ENCODE peak calls at places on chromosomes 13 and 19, in seven cellular contexts. Y is G401; U is CD4-positive, alpha-beta memory T cell; T is WERI-Rb-1; S is nephron progenitor cell; V is lung microvascular endothelial cell; L is NCI-H748 treated with DMSO at 0.1 percent for 48 hours. Z is an unnamed sample.

GRCh38 chr13:36986462-36987240 is 12.5 kb downstream of the ALG5 start:
- DNase-seq in Y (no peak), U (no peak), T (no peak), S (no peak), V (peak), L (no peak), Z (no peak)

GRCh38 chr13:27728271-27728670 is 64.0 kb upstream of the GSX1 start:
- DNase-seq in Y (peak), U (no peak), T (no peak), S (peak), V (peak), L (no peak), Z (no peak)

GRCh38 chr13:30371649-30372265 is 50.5 kb upstream of the UBE2L5 start:
- DNase-seq in Y (no peak), U (peak), T (no peak), S (no peak), V (peak), L (no peak), Z (peak)

GRCh38 chr13:64755961-64756360 is 2474.2 kb downstream of the PCDH9 start:
- DNase-seq in Y (no peak), U (no peak), T (no peak), S (no peak), V (no peak), L (no peak), Z (no peak)

GRCh38 chr19:49799798-49800376 is 13.2 kb downstream of the FUZ start:
- DNase-seq in Y (peak), U (no peak), T (peak), S (no peak), V (no peak), L (no peak), Z (no peak)

GRCh38 chr13:71860547-71861131 is 6.4 kb downstream of the DACH1 start:
- DNase-seq in Y (no peak), U (no peak), T (no peak), S (no peak), V (no peak), L (peak), Z (no peak)

GRCh38 chr13:32432856-32433255 is 4.9 kb upstream of the N4BP2L1 start:
- DNase-seq in Y (no peak), U (no peak), T (no peak), S (no peak), V (peak), L (no peak), Z (no peak)

GRCh38 chr13:28471408-28471807 is 23.5 kb downstream of the FLT1 start:
- DNase-seq in Y (no peak), U (no peak), T (no peak), S (no peak), V (no peak), L (no peak), Z (no peak)

GRCh38 chr19:21148681-21149080 is 6.8 kb downstream of the ZNF431 start:
- DNase-seq in Y (no peak), U (no peak), T (no peak), S (no peak), V (no peak), L (no peak), Z (no peak)

GRCh38 chr19:48424694-48425219 is 21.0 kb upstream of the GRWD1 start:
- DNase-seq in Y (no peak), U (no peak), T (no peak), S (no peak), V (peak), L (no peak), Z (no peak)

GRCh38 chr13:50645092-50645491 is 198.4 kb downstream of the DLEU7 start:
- DNase-seq in Y (no peak), U (no peak), T (no peak), S (no peak), V (peak), L (no peak), Z (no peak)

GRCh38 chr13:95229855-95230254 is 71.4 kb downstream of the ABCC4 start:
- DNase-seq in Y (no peak), U (no peak), T (no peak), S (no peak), V (no peak), L (no peak), Z (no peak)

GRCh38 chr13:50197705-50198104 is 182.5 kb downstream of the KCNRG start:
- DNase-seq in Y (no peak), U (no peak), T (no peak), S (no peak), V (no peak), L (no peak), Z (no peak)

GRCh38 chr13:79519252-79519651 is 38.3 kb downstream of the NDFIP2 start:
- DNase-seq in Y (no peak), U (no peak), T (no peak), S (no peak), V (no peak), L (no peak), Z (no peak)

GRCh38 chr13:25902946-25903345 is 148.9 kb downstream of the SHISA2 start:
- DNase-seq in Y (no peak), U (peak), T (no peak), S (no peak), V (no peak), L (no peak), Z (no peak)

GRCh38 chr19:13339869-13340268 is 166.4 kb downstream of the CACNA1A start:
- DNase-seq in Y (peak), U (no peak), T (no peak), S (no peak), V (no peak), L (no peak), Z (no peak)

GRCh38 chr19:46015961-46016425 is 6.9 kb downstream of the PGLYRP1 start:
- DNase-seq in Y (no peak), U (peak), T (no peak), S (peak), V (no peak), L (peak), Z (peak)

GRCh38 chr19:4324228-4324627 is 14.4 kb downstream of the STAP2 start:
- DNase-seq in Y (no peak), U (no peak), T (no peak), S (no peak), V (no peak), L (no peak), Z (no peak)

GRCh38 chr13:39875583-39875982 is 220.1 kb downstream of the COG6 start:
- DNase-seq in Y (no peak), U (no peak), T (no peak), S (no peak), V (peak), L (no peak), Z (no peak)

GRCh38 chr13:112341976-112342735 is 34.0 kb upstream of the SPACA7 start:
- DNase-seq in Y (no peak), U (no peak), T (no peak), S (no peak), V (no peak), L (no peak), Z (no peak)

GRCh38 chr13:20340136-20340758 is 108.1 kb upstream of the GJB6 start:
- DNase-seq in Y (peak), U (no peak), T (no peak), S (no peak), V (peak), L (no peak), Z (no peak)

GRCh38 chr13:98664047-98664446 is 87.1 kb upstream of the STK24 start:
- DNase-seq in Y (no peak), U (no peak), T (no peak), S (no peak), V (no peak), L (no peak), Z (no peak)

GRCh38 chr19:42396542-42397314 is 6.6 kb upstream of the CNFN start:
- DNase-seq in Y (peak), U (peak), T (peak), S (peak), V (peak), L (peak), Z (peak)

GRCh38 chr13:35720290-35720689 is 243.8 kb upstream of the MAB21L1 start:
- DNase-seq in Y (peak), U (no peak), T (no peak), S (no peak), V (no peak), L (no peak), Z (no peak)

GRCh38 chr19:54462713-54463530 is 656 bp downstream of the LENG9 start:
- DNase-seq in Y (peak), U (peak), T (peak), S (peak), V (peak), L (no peak), Z (peak)

GRCh38 chr13:106536244-106537034 is 977 bp upstream of the EFNB2 start:
- DNase-seq in Y (peak), U (peak), T (peak), S (peak), V (peak), L (peak), Z (peak)

GRCh38 chr19:51023946-51024345 is 2.5 kb downstream of the KLK11 start:
- DNase-seq in Y (no peak), U (no peak), T (no peak), S (no peak), V (no peak), L (no peak), Z (no peak)

GRCh38 chr19:33785795-33786194 is 10.9 kb upstream of the KCTD15 start:
- DNase-seq in Y (no peak), U (no peak), T (no peak), S (no peak), V (peak), L (no peak), Z (no peak)

GRCh38 chr13:44040070-44040753 is 160.5 kb downstream of the LACC1 start:
- DNase-seq in Y (no peak), U (no peak), T (no peak), S (no peak), V (no peak), L (no peak), Z (no peak)